ENCODE peak calls at places on chromosomes 11 and 22, in four cellular contexts. L, R, V and P are unnamed samples.

GRCh38 chr22:22934543-22935055 is 47.0 kb downstream of the IGLL5 start:
- DNase-seq in L (no peak), R (no peak), V (no peak), P (peak)

GRCh38 chr11:125871391-125872137 is 15.9 kb upstream of the HYLS1 start:
- DNase-seq in L (no peak), R (peak), V (peak), P (no peak)

GRCh38 chr11:45021692-45022130 is 71.0 kb upstream of the TP53I11 start:
- DNase-seq in L (no peak), R (no peak), V (peak), P (no peak)

GRCh38 chr11:64294665-64295289 is 3.7 kb downstream of the KCNK4 start:
- DNase-seq in L (no peak), R (no peak), V (no peak), P (no peak)

GRCh38 chr11:110289472-110289871 is 6.9 kb downstream of the RDX start:
- DNase-seq in L (no peak), R (no peak), V (no peak), P (no peak)

GRCh38 chr11:14612624-14613023 is 31.0 kb upstream of the PDE3B start:
- DNase-seq in L (no peak), R (no peak), V (no peak), P (no peak)

GRCh38 chr11:122633219-122633829 is 22.2 kb upstream of the UBASH3B start:
- DNase-seq in L (peak), R (peak), V (peak), P (no peak)

GRCh38 chr22:31776231-31776630 is 22.4 kb downstream of the DEPDC5 start:
- DNase-seq in L (no peak), R (no peak), V (no peak), P (no peak)

GRCh38 chr22:49253656-49254055 is 574.0 kb downstream of the BRD1 start:
- DNase-seq in L (no peak), R (no peak), V (no peak), P (peak)

GRCh38 chr22:23565288-23565941 is 14.7 kb downstream of the IGLL1 start:
- DNase-seq in L (peak), R (peak), V (no peak), P (no peak)

DNA sequence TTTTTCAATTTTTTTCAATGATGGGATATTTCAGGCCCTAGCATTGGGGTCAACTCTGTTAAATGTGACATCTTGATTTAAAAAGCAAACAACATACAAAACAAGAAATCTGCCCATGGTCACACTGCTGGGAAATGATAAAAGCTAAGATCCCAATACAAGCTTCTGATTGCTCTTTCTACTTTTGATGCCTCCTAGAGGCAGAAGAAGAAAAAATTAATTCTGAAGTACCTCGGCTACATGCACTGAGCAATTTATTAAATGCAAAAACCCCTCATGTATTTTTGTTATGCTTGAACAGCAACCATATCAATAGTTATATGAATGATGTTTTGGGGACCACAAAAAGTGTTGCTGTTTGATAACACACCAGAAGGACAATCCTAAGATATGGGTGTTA is 342.1 kb upstream of the NARS2 start:
- DNase-seq in L (no peak), R (no peak), V (peak), P (no peak)
- TF ChIP-seq CTCF in L (no peak), R (no peak), V (peak), P (peak)

GRCh38 chr22:50626314-50626855 is 1.6 kb downstream of the ARSA start:
- DNase-seq in L (no peak), R (no peak), V (no peak), P (no peak)

GRCh38 chr22:50627452-50627913 is 469 bp downstream of the ARSA start:
- DNase-seq in L (peak), R (peak), V (no peak), P (no peak)

GRCh38 chr22:50626856-50627451 is 998 bp downstream of the ARSA start:
- DNase-seq in L (no peak), R (no peak), V (no peak), P (no peak)

GRCh38 chr22:50628543-50629134 is 687 bp upstream of the ARSA start:
- DNase-seq in L (no peak), R (no peak), V (no peak), P (no peak)

GRCh38 chr22:50627914-50628542 is at the start of gene ARSA:
- DNase-seq in L (peak), R (peak), V (peak), P (no peak)
- TF ChIP-seq CTCF in L (peak), R (peak), V (peak), P (peak)

GRCh38 chr22:27603111-27603822 is 198.3 kb downstream of the MN1 start:
- DNase-seq in L (no peak), R (no peak), V (no peak), P (no peak)
- TF ChIP-seq CTCF in L (no peak), R (no peak), V (no peak), P (no peak)

DNA sequence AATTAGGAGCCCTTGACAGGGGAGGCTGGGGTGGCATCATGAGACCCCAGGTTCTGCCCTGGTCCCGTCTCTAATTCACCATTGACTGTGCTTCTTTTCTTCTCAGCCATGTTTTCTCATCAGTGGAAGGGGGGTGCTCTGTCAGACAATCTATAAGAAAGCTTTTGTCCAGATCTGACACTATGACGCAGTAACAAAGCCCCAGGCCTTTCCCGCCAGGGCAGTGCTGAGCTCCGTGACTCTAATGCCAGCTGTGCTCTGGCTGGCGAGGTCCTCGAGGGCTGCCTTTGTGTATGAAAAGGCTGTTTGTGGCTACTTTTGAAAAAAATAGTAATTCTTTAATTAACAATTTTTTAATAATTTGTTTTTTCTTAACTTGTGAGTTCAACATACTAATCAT is 3.2 kb downstream of the CD6 start:
- DNase-seq in L (no peak), R (no peak), V (no peak), P (no peak)
- TF ChIP-seq CTCF in L (no peak), R (no peak), V (no peak), P (no peak)

DNA sequence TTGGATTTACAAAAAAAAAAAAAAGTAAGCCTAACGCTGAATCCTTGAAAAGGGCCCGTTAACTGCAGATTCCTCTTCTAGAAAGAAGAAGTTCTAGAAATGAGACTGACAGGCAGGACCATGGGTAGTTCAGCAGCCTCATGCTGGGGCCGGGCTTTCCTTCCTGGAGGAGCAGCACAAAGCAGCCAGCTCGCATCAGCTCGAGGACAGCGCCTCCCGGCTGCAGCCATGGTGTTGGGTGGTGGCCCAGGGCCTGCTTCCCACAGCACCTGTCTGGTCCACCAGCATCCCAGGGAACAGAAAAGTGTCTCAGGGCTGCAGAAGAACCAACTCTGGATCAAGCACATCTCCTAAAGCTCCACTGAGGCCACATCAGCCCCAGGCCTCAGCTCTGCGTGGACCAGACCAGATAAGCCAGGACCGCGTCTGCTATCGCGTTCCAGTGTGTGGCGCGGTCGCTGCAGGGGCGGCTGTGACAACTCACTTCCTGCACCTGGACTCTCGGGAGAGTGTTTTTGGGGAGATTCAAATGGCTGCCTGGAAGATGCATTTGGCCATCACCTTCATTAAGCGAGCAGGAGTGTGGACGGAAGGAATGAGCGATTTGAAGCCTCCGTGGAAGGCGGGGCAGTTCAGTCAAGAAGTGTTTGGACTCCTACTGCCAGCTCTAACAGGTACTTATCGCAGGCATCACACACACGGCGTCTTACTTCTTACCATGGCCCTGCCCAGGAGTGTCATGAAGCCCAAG is 53.5 kb downstream of the MYH9 start:
- DNase-seq in L (no peak), R (no peak), V (no peak), P (no peak)
- TF ChIP-seq CTCF in L (no peak), R (no peak), V (no peak), P (peak)

DNA sequence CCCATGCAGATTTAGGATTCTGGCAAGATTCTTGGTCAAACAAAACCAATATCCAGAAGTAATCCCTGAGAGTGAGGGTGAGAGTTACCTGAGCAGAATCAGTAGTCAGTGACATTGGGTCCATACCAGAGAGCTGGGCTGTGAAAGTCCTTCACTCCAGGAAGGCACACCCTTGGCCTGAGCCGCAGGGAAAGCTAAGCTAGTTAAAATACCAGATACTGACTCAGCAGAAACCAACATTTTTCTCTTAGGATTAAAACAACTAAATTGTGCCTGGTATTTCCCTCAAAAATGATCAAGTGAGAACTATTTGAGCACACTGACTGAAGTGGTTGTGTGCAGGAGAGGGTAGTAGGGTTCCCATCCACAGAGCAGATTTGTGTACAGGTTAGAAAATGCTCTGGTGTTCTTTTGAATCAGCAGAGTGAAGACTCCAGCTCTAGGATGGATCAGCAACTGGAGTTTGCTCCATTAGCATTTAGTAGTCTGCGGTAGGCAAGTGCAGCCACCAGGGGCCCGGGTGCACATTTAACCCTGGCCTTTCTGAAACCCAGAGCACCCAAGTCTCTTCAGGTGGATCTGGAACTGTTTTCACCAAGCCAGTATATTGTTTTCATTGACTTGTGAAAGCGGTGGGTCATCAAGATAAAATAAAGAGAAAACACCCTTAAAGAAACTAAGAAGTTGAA is 100.7 kb upstream of the CLPB start:
- DNase-seq in L (no peak), R (peak), V (no peak), P (no peak)
- TF ChIP-seq CTCF in L (no peak), R (peak), V (peak), P (peak)